ENCODE peak calls at places on chromosomes 3 and 15, in five cellular contexts. J, M, A, L and B are unnamed samples. For H3K4me1 and H3K36me3, the result is how much of the 10 kb centered on the place peaks cover.

GRCh38 chr3:123984350-123984749 is 7.6 kb downstream of the ROPN1 start:
- DNase-seq in J (no peak), M (no peak), A (no peak), L (no peak), B (no peak)

GRCh38 chr15:66452971-66453580 is 44.5 kb downstream of the SNAPC5 start:
- DNase-seq in J (peak), M (no peak), A (no peak), L (no peak), B (no peak)

GRCh38 chr3:127427169-127427655 is 139.4 kb upstream of the PRR20G start:
- DNase-seq in J (peak), M (no peak), A (no peak), L (no peak), B (no peak)

GRCh38 chr15:35319354-35319753 is 226.6 kb downstream of the DPH6 start:
- DNase-seq in J (no peak), M (no peak), A (no peak), L (no peak), B (no peak)

GRCh38 chr3:25001041-25001591 is 426.9 kb upstream of the RARB start:
- DNase-seq in J (no peak), M (no peak), A (no peak), L (no peak), B (no peak)

GRCh38 chr3:147404000-147404799 is 2.1 kb downstream of the ZIC4 start:
- DNase-seq in J (no peak), M (no peak), A (no peak), L (no peak), B (no peak)

GRCh38 chr3:139281096-139281495 is 62.7 kb upstream of the MRPS22 start:
- DNase-seq in J (no peak), M (no peak), A (no peak), L (no peak), B (no peak)

GRCh38 chr15:64770626-64771025 is 4.8 kb downstream of the RBPMS2 start:
- DNase-seq in J (no peak), M (no peak), A (no peak), L (no peak), B (no peak)

GRCh38 chr3:24365168-24365567 is 129.5 kb downstream of the THRB start:
- DNase-seq in J (peak), M (peak), A (peak), L (no peak), B (no peak)

GRCh38 chr15:45690581-45691260 is 55.9 kb downstream of the SQOR start:
- DNase-seq in J (no peak), M (no peak), A (no peak), L (no peak), B (no peak)

GRCh38 chr3:111666041-111666735 is 71.0 kb upstream of the ZBED2 start:
- DNase-seq in J (no peak), M (no peak), A (no peak), L (no peak), B (no peak)

GRCh38 chr3:31295150-31295765 is 237.5 kb upstream of the STT3B start:
- DNase-seq in J (no peak), M (no peak), A (no peak), L (no peak), B (no peak)

GRCh38 chr3:126102530-126102951 is 18.6 kb upstream of the SLC41A3 start:
- DNase-seq in J (no peak), M (no peak), A (peak), L (no peak), B (no peak)

GRCh38 chr15:22262613-22263020 is 182.3 kb downstream of the OR4M2 start:
- DNase-seq in J (peak), M (peak), A (no peak), L (peak), B (peak)

GRCh38 chr15:81160312-81161214 is 26.5 kb downstream of the CFAP161 start:
- DNase-seq in J (peak), M (no peak), A (no peak), L (no peak), B (no peak)

GRCh38 chr15:68154923-68155559 is 50.1 kb downstream of the CALML4 start:
- DNase-seq in J (no peak), M (no peak), A (no peak), L (no peak), B (no peak)

GRCh38 chr3:37779289-37780152 is 82.2 kb upstream of the CTDSPL start:
- DNase-seq in J (no peak), M (no peak), A (peak), L (no peak), B (no peak)

GRCh38 chr3:168100777-168101492 is 5.2 kb upstream of the GOLIM4 start:
- DNase-seq in J (no peak), M (no peak), A (no peak), L (no peak), B (no peak)

GRCh38 chr3:181212271-181212670 is 222.7 kb upstream of the DNAJC19 start:
- DNase-seq in J (no peak), M (no peak), A (no peak), L (no peak), B (no peak)

GRCh38 chr3:33131328-33132018 is 17.7 kb downstream of the CRTAP start:
- DNase-seq in J (peak), M (no peak), A (no peak), L (peak), B (no peak)

GRCh38 chr3:140270329-140270728 is 335.3 kb downstream of the CLSTN2 start:
- DNase-seq in J (no peak), M (no peak), A (no peak), L (no peak), B (no peak)

GRCh38 chr15:68375716-68376220 is 56.2 kb downstream of the ITGA11 start:
- DNase-seq in J (no peak), M (peak), A (no peak), L (no peak), B (no peak)

GRCh38 chr3:38297947-38298711 is 16.0 kb downstream of the SLC22A14 start:
- DNase-seq in J (no peak), M (no peak), A (no peak), L (no peak), B (no peak)

GRCh38 chr3:71345429-71346027 is 238.0 kb downstream of the FOXP1 start:
- DNase-seq in J (no peak), M (no peak), A (no peak), L (no peak), B (no peak)

GRCh38 chr3:64684715-64685261 is 3.0 kb downstream of the ADAMTS9 start:
- DNase-seq in J (peak), M (peak), A (no peak), L (no peak), B (no peak)

GRCh38 chr15:38514601-38515000 is 50.0 kb downstream of the RASGRP1 start:
- DNase-seq in J (no peak), M (no peak), A (no peak), L (no peak), B (no peak)

GRCh38 chr3:29802057-29802456 is 521.2 kb downstream of the RBMS3 start:
- DNase-seq in J (no peak), M (no peak), A (no peak), L (no peak), B (no peak)

GRCh38 chr3:113002676-113003075 is 11.9 kb downstream of the GTPBP8 start:
- DNase-seq in J (no peak), M (no peak), A (no peak), L (no peak), B (peak)

GRCh38 chr3:184765730-184766074 is 46.3 kb upstream of the VPS8 start:
- DNase-seq in J (no peak), M (no peak), A (no peak), L (peak), B (no peak)

GRCh38 chr3:18812316-18812715 is 336.0 kb upstream of the KCNH8 start:
- DNase-seq in J (no peak), M (no peak), A (no peak), L (no peak), B (no peak)

GRCh38 chr3:182921665-182922355 is 58.5 kb downstream of the DCUN1D1 start:
- DNase-seq in J (no peak), M (no peak), A (no peak), L (no peak), B (no peak)

GRCh38 chr3:134373942-134374790 is at the start of gene AMOTL2:
- DNase-seq in J (peak), M (peak), A (peak), L (no peak), B (no peak)

GRCh38 chr3:134374791-134375541 is 719 bp upstream of the AMOTL2 start:
- DNase-seq in J (peak), M (no peak), A (peak), L (no peak), B (no peak)

GRCh38 chr3:134376385-134376765 is 2.1 kb upstream of the AMOTL2 start:
- DNase-seq in J (peak), M (no peak), A (no peak), L (no peak), B (no peak)

GRCh38 chr3:134376786-134377431 is 2.7 kb upstream of the AMOTL2 start:
- DNase-seq in J (peak), M (no peak), A (no peak), L (no peak), B (no peak)

DNA sequence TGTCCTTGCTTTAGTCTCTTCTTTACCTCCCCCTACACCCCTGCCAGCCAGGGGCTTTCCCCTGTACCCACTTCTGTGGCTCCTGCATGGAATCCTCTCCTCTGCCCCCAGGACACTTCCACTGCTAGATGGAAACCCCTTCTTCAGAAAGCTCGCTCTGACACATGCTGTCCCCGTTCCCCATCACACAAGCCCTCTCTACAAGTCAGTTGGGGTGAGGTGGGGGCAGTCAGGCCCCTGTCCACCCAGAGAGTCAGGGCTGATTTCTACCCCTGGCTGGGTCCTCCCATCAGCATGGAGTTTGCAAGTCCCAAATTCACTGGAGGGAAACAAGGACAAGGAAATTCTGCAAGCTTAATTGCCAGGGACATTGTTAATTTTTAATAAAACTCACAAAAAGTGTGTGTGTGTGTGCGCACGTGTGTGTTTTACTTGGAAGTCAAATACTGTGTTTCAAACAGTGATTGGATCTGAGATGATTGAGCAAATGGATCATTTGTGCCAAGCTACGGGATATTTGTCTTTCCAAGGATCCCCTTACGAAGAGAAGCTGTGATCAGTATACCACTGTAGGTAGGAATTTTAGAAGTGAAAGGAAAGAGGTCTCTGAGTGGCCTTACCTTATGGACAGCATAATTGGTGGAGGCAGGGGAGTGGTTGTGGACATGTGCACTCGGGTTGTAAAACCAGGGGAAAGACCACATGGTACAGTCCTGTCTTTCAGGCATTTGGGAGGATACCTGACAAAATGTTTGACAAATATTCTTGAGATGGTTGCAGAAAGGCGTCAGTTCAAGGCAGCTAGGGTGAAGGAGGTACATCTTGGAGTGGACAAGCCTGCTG is 1.5 kb upstream of the AMOTL2 start:
- DNase-seq in J (no peak), M (no peak), A (no peak), L (no peak), B (no peak)
- H3K4me1 ChIP-seq in J (under half), M (under half), A (under half), L (under half), B (under half)

GRCh38 chr15:60352525-60352924 is 45.3 kb downstream of the ANXA2 start:
- DNase-seq in J (no peak), M (no peak), A (no peak), L (no peak), B (no peak)

GRCh38 chr15:60349589-60349988 is 48.2 kb downstream of the ANXA2 start:
- DNase-seq in J (no peak), M (no peak), A (no peak), L (no peak), B (no peak)

GRCh38 chr15:60347480-60348069 is 50.2 kb downstream of the ANXA2 start:
- DNase-seq in J (no peak), M (no peak), A (no peak), L (no peak), B (no peak)

GRCh38 chr15:60351066-60351465 is 46.7 kb downstream of the ANXA2 start:
- DNase-seq in J (no peak), M (no peak), A (no peak), L (no peak), B (no peak)

GRCh38 chr15:60350121-60350520 is 47.7 kb downstream of the ANXA2 start:
- DNase-seq in J (no peak), M (no peak), A (no peak), L (no peak), B (no peak)
- H3K36me3 ChIP-seq in J (half or more), M (under half), A (half or more), L (under half), B (half or more)

GRCh38 chr3:194278186-194278845 is 72.8 kb downstream of the CPN2 start:
- DNase-seq in J (no peak), M (no peak), A (no peak), L (no peak), B (no peak)
- H3K4me1 ChIP-seq in J (under half), M (under half), A (under half), L (under half), B (under half)

GRCh38 chr15:72201346-72202029 is 3.9 kb upstream of the GRAMD2A start:
- DNase-seq in J (no peak), M (no peak), A (no peak), L (no peak), B (no peak)
- H3K36me3 ChIP-seq in J (half or more), M (under half), A (under half), L (under half), B (half or more)

DNA sequence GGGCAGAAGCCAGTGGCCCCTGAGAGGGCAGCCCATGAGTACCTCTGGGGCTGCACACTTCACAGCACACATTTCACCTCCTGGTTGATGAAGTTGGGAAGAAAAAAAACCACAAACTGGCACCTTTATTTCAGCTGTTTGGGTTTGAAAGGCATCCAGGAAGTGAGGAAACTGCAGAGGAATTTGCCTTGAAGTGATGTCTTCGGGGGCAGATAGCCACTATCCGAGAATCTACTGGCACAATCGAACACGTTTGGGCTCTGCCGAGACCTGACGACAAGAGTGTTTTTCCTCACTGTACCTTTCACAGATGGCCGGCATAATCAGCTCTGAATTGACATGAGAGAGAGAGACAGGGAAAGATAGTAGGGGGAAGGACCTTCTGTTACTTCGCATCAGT is 59.7 kb downstream of the LRIG1 start:
- DNase-seq in J (no peak), M (no peak), A (no peak), L (no peak), B (no peak)
- H3K4me1 ChIP-seq in J (under half), M (under half), A (under half), L (under half), B (under half)

GRCh38 chr3:51659942-51660341 is 11.1 kb upstream of the TEX264 start:
- DNase-seq in J (no peak), M (no peak), A (no peak), L (no peak), B (no peak)

GRCh38 chr3:51662456-51662855 is 8.6 kb upstream of the TEX264 start:
- DNase-seq in J (no peak), M (no peak), A (no peak), L (no peak), B (no peak)

GRCh38 chr3:51657234-51657633 is 13.8 kb upstream of the TEX264 start:
- DNase-seq in J (no peak), M (no peak), A (no peak), L (no peak), B (no peak)
- H3K36me3 ChIP-seq in J (half or more), M (under half), A (under half), L (under half), B (under half)

GRCh38 chr15:55222588-55222987 is 25.8 kb upstream of the RSL24D1 start:
- DNase-seq in J (no peak), M (no peak), A (no peak), L (no peak), B (no peak)
- H3K4me1 ChIP-seq in J (half or more), M (under half), A (under half), L (under half), B (under half)

GRCh38 chr15:84684092-84684491 is 26.1 kb upstream of the NMB start:
- DNase-seq in J (no peak), M (no peak), A (no peak), L (no peak), B (no peak)
- H3K36me3 ChIP-seq in J (half or more), M (under half), A (under half), L (under half), B (under half)

DNA sequence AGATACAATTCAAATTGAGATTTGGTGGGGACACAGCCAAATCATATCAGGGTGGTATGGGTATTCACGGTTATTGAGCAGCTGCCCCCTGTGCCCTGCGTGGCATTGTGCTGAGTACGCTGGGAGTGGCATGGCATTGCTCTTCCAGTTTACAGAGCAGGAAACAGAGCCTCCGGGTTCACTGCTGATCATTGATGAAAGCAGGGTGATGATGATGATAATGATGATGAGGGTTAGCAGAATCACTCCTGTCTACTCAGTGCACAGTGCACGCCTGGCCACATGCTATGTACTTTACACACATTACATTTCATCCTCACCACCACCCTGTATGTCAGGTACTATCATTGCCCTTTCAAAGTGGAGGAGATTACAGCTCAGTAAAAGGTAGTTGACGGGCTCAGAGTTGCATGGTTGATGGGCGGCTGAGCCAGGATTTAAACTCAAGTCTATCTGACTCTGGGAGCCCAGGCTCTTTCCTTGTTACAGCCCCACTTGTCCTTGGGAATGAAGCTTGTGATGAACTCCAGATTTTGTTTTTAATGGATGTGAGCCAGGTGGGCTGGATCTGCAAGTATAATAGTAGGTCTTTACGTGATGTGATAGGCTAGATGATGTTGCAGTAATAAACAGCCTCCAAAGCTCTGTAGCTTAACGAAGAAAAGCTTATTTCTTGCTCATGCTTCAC is 87.6 kb upstream of the MYZAP start:
- DNase-seq in J (no peak), M (no peak), A (no peak), L (no peak), B (no peak)
- H3K4me1 ChIP-seq in J (under half), M (under half), A (under half), L (under half), B (under half)